ENCODE peak calls at places on chromosome 13, in four cellular contexts. One of them, this sample, is unnamed.
A peak's percentile ranks its signal among the peaks of the same experiment; 100 is the strongest.

GRCh38 chr13:113863511-113864302 is at the start of gene GAS6:
- DNase-seq in NCI-H2081: peak; percentile 15
- DNase-seq in amniotic stem cell: no peak
- DNase-seq in T-cell: peak; percentile 16
- DNase-seq in this sample: no peak

GRCh38 chr13:104034891-104035290 is 968.7 kb upstream of the SLC10A2 start:
- DNase-seq in NCI-H2081: no peak
- DNase-seq in amniotic stem cell: no peak
- DNase-seq in T-cell: no peak
- DNase-seq in this sample: no peak

GRCh38 chr13:41064493-41064892 is 3.2 kb downstream of the WBP4 start:
- DNase-seq in NCI-H2081: no peak
- DNase-seq in amniotic stem cell: no peak
- DNase-seq in T-cell: no peak
- DNase-seq in this sample: no peak

GRCh38 chr13:80012281-80012680 is 328.6 kb downstream of the SPRY2 start:
- DNase-seq in NCI-H2081: no peak
- DNase-seq in amniotic stem cell: no peak
- DNase-seq in T-cell: no peak
- DNase-seq in this sample: no peak

GRCh38 chr13:31056650-31057275 is 104.9 kb downstream of the HSPH1 start:
- DNase-seq in NCI-H2081: no peak
- DNase-seq in amniotic stem cell: no peak
- DNase-seq in T-cell: no peak
- DNase-seq in this sample: no peak

GRCh38 chr13:50810998-50811397 is 32.5 kb downstream of the DLEU7 start:
- DNase-seq in NCI-H2081: no peak
- DNase-seq in amniotic stem cell: no peak
- DNase-seq in T-cell: no peak
- DNase-seq in this sample: no peak

GRCh38 chr13:77515785-77516184 is 19.7 kb upstream of the SCEL start:
- DNase-seq in NCI-H2081: no peak
- DNase-seq in amniotic stem cell: no peak
- DNase-seq in T-cell: no peak
- DNase-seq in this sample: no peak

GRCh38 chr13:39506559-39507390 is 96.2 kb downstream of the LHFPL6 start:
- DNase-seq in NCI-H2081: no peak
- DNase-seq in amniotic stem cell: no peak
- DNase-seq in T-cell: no peak
- DNase-seq in this sample: no peak

GRCh38 chr13:109785141-109785891 is 1.1 kb downstream of the IRS2 start:
- DNase-seq in NCI-H2081: no peak
- DNase-seq in amniotic stem cell: no peak
- DNase-seq in T-cell: peak; percentile 55
- DNase-seq in this sample: no peak

GRCh38 chr13:48078251-48078656 is 16.6 kb downstream of the MED4 start:
- DNase-seq in NCI-H2081: no peak
- DNase-seq in amniotic stem cell: no peak
- DNase-seq in T-cell: no peak
- DNase-seq in this sample: no peak

GRCh38 chr13:81446441-81446840 is 1105.5 kb upstream of the SPRY2 start:
- DNase-seq in NCI-H2081: no peak
- DNase-seq in amniotic stem cell: no peak
- DNase-seq in T-cell: no peak
- DNase-seq in this sample: no peak

GRCh38 chr13:35814573-35814972 is 316.6 kb downstream of the DCLK1 start:
- DNase-seq in NCI-H2081: no peak
- DNase-seq in amniotic stem cell: no peak
- DNase-seq in T-cell: no peak
- DNase-seq in this sample: no peak

GRCh38 chr13:30045916-30046704 is 195.7 kb upstream of the UBL3 start:
- DNase-seq in NCI-H2081: no peak
- DNase-seq in amniotic stem cell: peak; percentile 41
- DNase-seq in T-cell: no peak
- DNase-seq in this sample: no peak

This sample was measured in kidney epithelial cell.